ENCODE peak calls at places on chromosomes 1 and 21, in seven cellular contexts. One of them, this sample, is unnamed.

GRCh38 chr1:31703431-31704260 is at the start of gene COL16A1:
- DNase-seq in stomach: peak; percentile 80
- DNase-seq in CD8-positive, alpha-beta T cell: no peak
- DNase-seq in heart right ventricle: peak; percentile 77
- DNase-seq in endodermal cell: peak; percentile 85
- DNase-seq in gastrocnemius medialis: peak; percentile 40
- DNase-seq in prostate gland: peak; percentile 53
- DNase-seq in this sample: no peak

GRCh38 chr1:67019600-67020136 is 34.3 kb downstream of the SLC35D1 start:
- DNase-seq in stomach: no peak
- DNase-seq in CD8-positive, alpha-beta T cell: no peak
- DNase-seq in heart right ventricle: peak; percentile 7
- DNase-seq in endodermal cell: no peak
- DNase-seq in gastrocnemius medialis: no peak
- DNase-seq in prostate gland: no peak
- DNase-seq in this sample: peak; percentile 39

GRCh38 chr1:10516925-10517676 is 42.4 kb downstream of the PEX14 start:
- DNase-seq in stomach: no peak
- DNase-seq in CD8-positive, alpha-beta T cell: no peak
- DNase-seq in heart right ventricle: no peak
- DNase-seq in endodermal cell: no peak
- DNase-seq in gastrocnemius medialis: no peak
- DNase-seq in prostate gland: no peak
- DNase-seq in this sample: no peak

GRCh38 chr1:204716687-204717086 is 31.1 kb upstream of the LRRN2 start:
- DNase-seq in stomach: no peak
- DNase-seq in CD8-positive, alpha-beta T cell: no peak
- DNase-seq in heart right ventricle: no peak
- DNase-seq in endodermal cell: peak; percentile 26
- DNase-seq in gastrocnemius medialis: no peak
- DNase-seq in prostate gland: no peak
- DNase-seq in this sample: no peak

GRCh38 chr1:231850786-231851185 is 224.2 kb downstream of the DISC1 start:
- DNase-seq in stomach: no peak
- DNase-seq in CD8-positive, alpha-beta T cell: no peak
- DNase-seq in heart right ventricle: peak; percentile 69
- DNase-seq in endodermal cell: no peak
- DNase-seq in gastrocnemius medialis: no peak
- DNase-seq in prostate gland: no peak
- DNase-seq in this sample: no peak

GRCh38 chr1:27632387-27633297 is 2.3 kb downstream of the FGR start:
- DNase-seq in stomach: no peak
- DNase-seq in CD8-positive, alpha-beta T cell: no peak
- DNase-seq in heart right ventricle: no peak
- DNase-seq in endodermal cell: no peak
- DNase-seq in gastrocnemius medialis: no peak
- DNase-seq in prostate gland: no peak
- DNase-seq in this sample: no peak

GRCh38 chr1:221741364-221741970 is 422 bp downstream of the DUSP10 start:
- DNase-seq in stomach: no peak
- DNase-seq in CD8-positive, alpha-beta T cell: no peak
- DNase-seq in heart right ventricle: peak; percentile 19
- DNase-seq in endodermal cell: peak; percentile 77
- DNase-seq in gastrocnemius medialis: peak; percentile 5
- DNase-seq in prostate gland: no peak
- DNase-seq in this sample: no peak

GRCh38 chr1:168386492-168386891 is 105.8 kb downstream of the TBX19 start:
- DNase-seq in stomach: no peak
- DNase-seq in CD8-positive, alpha-beta T cell: no peak
- DNase-seq in heart right ventricle: no peak
- DNase-seq in endodermal cell: peak; percentile 45
- DNase-seq in gastrocnemius medialis: no peak
- DNase-seq in prostate gland: no peak
- DNase-seq in this sample: no peak

GRCh38 chr1:191575180-191575579 is 583.1 kb upstream of the RGS18 start:
- DNase-seq in stomach: no peak
- DNase-seq in CD8-positive, alpha-beta T cell: no peak
- DNase-seq in heart right ventricle: no peak
- DNase-seq in endodermal cell: no peak
- DNase-seq in gastrocnemius medialis: no peak
- DNase-seq in prostate gland: no peak
- DNase-seq in this sample: no peak

GRCh38 chr21:19501115-19501514 is 1097.5 kb upstream of the TMPRSS15 start:
- DNase-seq in stomach: no peak
- DNase-seq in CD8-positive, alpha-beta T cell: no peak
- DNase-seq in heart right ventricle: no peak
- DNase-seq in endodermal cell: no peak
- DNase-seq in gastrocnemius medialis: no peak
- DNase-seq in prostate gland: no peak
- DNase-seq in this sample: no peak

GRCh38 chr1:155241069-155241679 is 14.1 kb downstream of the ENTREP3 start:
- DNase-seq in stomach: peak; percentile 80
- DNase-seq in CD8-positive, alpha-beta T cell: no peak
- DNase-seq in heart right ventricle: peak; percentile 80
- DNase-seq in endodermal cell: peak; percentile 89
- DNase-seq in gastrocnemius medialis: peak; percentile 46
- DNase-seq in prostate gland: peak; percentile 81
- DNase-seq in this sample: no peak

GRCh38 chr1:36093226-36093625 is 4.5 kb downstream of the ADPRS start:
- DNase-seq in stomach: no peak
- DNase-seq in CD8-positive, alpha-beta T cell: no peak
- DNase-seq in heart right ventricle: no peak
- DNase-seq in endodermal cell: no peak
- DNase-seq in gastrocnemius medialis: no peak
- DNase-seq in prostate gland: no peak
- DNase-seq in this sample: no peak

GRCh38 chr1:246284021-246284420 is 223.1 kb downstream of the SMYD3 start:
- DNase-seq in stomach: no peak
- DNase-seq in CD8-positive, alpha-beta T cell: no peak
- DNase-seq in heart right ventricle: no peak
- DNase-seq in endodermal cell: peak; percentile 59
- DNase-seq in gastrocnemius medialis: no peak
- DNase-seq in prostate gland: no peak
- DNase-seq in this sample: no peak

GRCh38 chr1:167456926-167457325 is 61.4 kb downstream of the CD247 start:
- DNase-seq in stomach: no peak
- DNase-seq in CD8-positive, alpha-beta T cell: no peak
- DNase-seq in heart right ventricle: no peak
- DNase-seq in endodermal cell: no peak
- DNase-seq in gastrocnemius medialis: no peak
- DNase-seq in prostate gland: no peak
- DNase-seq in this sample: no peak

GRCh38 chr1:28499553-28499952 is 6.3 kb upstream of the RCC1 start:
- DNase-seq in stomach: no peak
- DNase-seq in CD8-positive, alpha-beta T cell: no peak
- DNase-seq in heart right ventricle: no peak
- DNase-seq in endodermal cell: peak; percentile 32
- DNase-seq in gastrocnemius medialis: no peak
- DNase-seq in prostate gland: no peak
- DNase-seq in this sample: no peak

GRCh38 chr1:184940694-184941093 is 33.6 kb downstream of the NIBAN1 start:
- DNase-seq in stomach: no peak
- DNase-seq in CD8-positive, alpha-beta T cell: no peak
- DNase-seq in heart right ventricle: no peak
- DNase-seq in endodermal cell: no peak
- DNase-seq in gastrocnemius medialis: no peak
- DNase-seq in prostate gland: no peak
- DNase-seq in this sample: no peak

GRCh38 chr1:3672231-3672970 is 20.1 kb downstream of the TP73 start:
- DNase-seq in stomach: no peak
- DNase-seq in CD8-positive, alpha-beta T cell: no peak
- DNase-seq in heart right ventricle: no peak
- DNase-seq in endodermal cell: no peak
- DNase-seq in gastrocnemius medialis: no peak
- DNase-seq in prostate gland: no peak
- DNase-seq in this sample: no peak

GRCh38 chr1:18945401-18945849 is 11.1 kb downstream of the IFFO2 start:
- DNase-seq in stomach: no peak
- DNase-seq in CD8-positive, alpha-beta T cell: no peak
- DNase-seq in heart right ventricle: peak; percentile 59
- DNase-seq in endodermal cell: peak; percentile 77
- DNase-seq in gastrocnemius medialis: no peak
- DNase-seq in prostate gland: peak; percentile 63
- DNase-seq in this sample: no peak

GRCh38 chr1:185442065-185442464 is 125.0 kb upstream of the IVNS1ABP start:
- DNase-seq in stomach: no peak
- DNase-seq in CD8-positive, alpha-beta T cell: no peak
- DNase-seq in heart right ventricle: no peak
- DNase-seq in endodermal cell: no peak
- DNase-seq in gastrocnemius medialis: no peak
- DNase-seq in prostate gland: no peak
- DNase-seq in this sample: no peak

DNA sequence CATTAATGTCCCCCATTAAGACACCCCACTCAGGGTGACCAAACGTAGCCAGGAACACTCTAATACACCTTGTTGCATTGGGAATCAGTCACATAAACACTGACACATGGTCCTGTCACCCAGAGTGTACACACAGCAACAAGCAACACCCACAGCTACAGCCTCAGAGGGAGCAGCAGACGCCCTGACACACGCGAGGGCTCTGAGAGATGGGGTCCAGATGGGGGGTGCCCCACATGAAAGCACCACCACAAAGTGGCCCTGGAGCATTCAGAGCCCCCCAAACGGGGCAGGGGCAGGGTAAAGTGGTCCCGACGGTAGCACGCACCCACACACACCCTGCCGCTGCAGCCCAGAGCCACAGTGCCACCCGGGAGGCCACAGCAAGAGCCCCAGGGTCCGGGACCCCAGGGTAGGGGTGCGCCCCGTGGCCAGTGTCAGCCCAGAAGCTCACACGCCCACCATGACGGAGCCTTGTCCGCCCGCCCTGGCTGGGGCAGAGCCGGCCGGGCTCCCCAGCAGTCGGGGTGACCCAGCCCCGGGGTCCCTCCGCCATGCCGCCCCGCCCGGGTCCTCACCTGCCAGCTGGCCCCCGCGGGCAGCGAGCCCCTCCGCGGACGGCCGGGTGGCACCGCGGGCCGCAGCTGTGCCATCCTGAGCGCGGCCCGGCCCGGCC is 47.3 kb downstream of the RAP1GAP start:
- DNase-seq in stomach: no peak
- DNase-seq in CD8-positive, alpha-beta T cell: no peak
- DNase-seq in heart right ventricle: no peak
- DNase-seq in endodermal cell: no peak
- DNase-seq in gastrocnemius medialis: no peak
- DNase-seq in prostate gland: no peak
- DNase-seq in this sample: no peak
- H3K4me3 ChIP-seq in stomach: peak overlapping the region; percentile 60
- H3K4me3 ChIP-seq in CD8-positive, alpha-beta T cell: no peak overlapping the region
- H3K4me3 ChIP-seq in heart right ventricle: no peak overlapping the region
- H3K4me3 ChIP-seq in endodermal cell: no peak overlapping the region
- H3K4me3 ChIP-seq in gastrocnemius medialis: no peak overlapping the region
- H3K4me3 ChIP-seq in prostate gland: peak overlapping the region; percentile 43
- H3K4me3 ChIP-seq in this sample: peak overlapping the region; percentile 45

GRCh38 chr21:43890042-43890441 is 25.0 kb downstream of the AGPAT3 start:
- DNase-seq in stomach: no peak
- DNase-seq in CD8-positive, alpha-beta T cell: no peak
- DNase-seq in heart right ventricle: no peak
- DNase-seq in endodermal cell: peak; percentile 77
- DNase-seq in gastrocnemius medialis: no peak
- DNase-seq in prostate gland: no peak
- DNase-seq in this sample: no peak

GRCh38 chr21:43894206-43894577 is 29.2 kb downstream of the AGPAT3 start:
- DNase-seq in stomach: no peak
- DNase-seq in CD8-positive, alpha-beta T cell: no peak
- DNase-seq in heart right ventricle: no peak
- DNase-seq in endodermal cell: no peak
- DNase-seq in gastrocnemius medialis: no peak
- DNase-seq in prostate gland: no peak
- DNase-seq in this sample: no peak

GRCh38 chr21:43892984-43893535 is 28.0 kb downstream of the AGPAT3 start:
- DNase-seq in stomach: no peak
- DNase-seq in CD8-positive, alpha-beta T cell: no peak
- DNase-seq in heart right ventricle: no peak
- DNase-seq in endodermal cell: no peak
- DNase-seq in gastrocnemius medialis: no peak
- DNase-seq in prostate gland: no peak
- DNase-seq in this sample: no peak

GRCh38 chr21:43892334-43892733 is 27.3 kb downstream of the AGPAT3 start:
- DNase-seq in stomach: no peak
- DNase-seq in CD8-positive, alpha-beta T cell: no peak
- DNase-seq in heart right ventricle: no peak
- DNase-seq in endodermal cell: no peak
- DNase-seq in gastrocnemius medialis: no peak
- DNase-seq in prostate gland: no peak
- DNase-seq in this sample: no peak

GRCh38 chr21:43893536-43894205 is 28.6 kb downstream of the AGPAT3 start:
- DNase-seq in stomach: peak; percentile 49
- DNase-seq in CD8-positive, alpha-beta T cell: no peak
- DNase-seq in heart right ventricle: no peak
- DNase-seq in endodermal cell: no peak
- DNase-seq in gastrocnemius medialis: no peak
- DNase-seq in prostate gland: no peak
- DNase-seq in this sample: no peak
- H3K36me3 ChIP-seq in stomach: no peaks in the 10 kb centered on the region
- H3K36me3 ChIP-seq in CD8-positive, alpha-beta T cell: no peaks in the 10 kb centered on the region
- H3K36me3 ChIP-seq in heart right ventricle: no peaks in the 10 kb centered on the region
- H3K36me3 ChIP-seq in endodermal cell: peaks cover 45% of the 10 kb centered on the region
- H3K36me3 ChIP-seq in gastrocnemius medialis: no peaks in the 10 kb centered on the region
- H3K36me3 ChIP-seq in prostate gland: no peaks in the 10 kb centered on the region
- H3K36me3 ChIP-seq in this sample: no peaks in the 10 kb centered on the region

DNA sequence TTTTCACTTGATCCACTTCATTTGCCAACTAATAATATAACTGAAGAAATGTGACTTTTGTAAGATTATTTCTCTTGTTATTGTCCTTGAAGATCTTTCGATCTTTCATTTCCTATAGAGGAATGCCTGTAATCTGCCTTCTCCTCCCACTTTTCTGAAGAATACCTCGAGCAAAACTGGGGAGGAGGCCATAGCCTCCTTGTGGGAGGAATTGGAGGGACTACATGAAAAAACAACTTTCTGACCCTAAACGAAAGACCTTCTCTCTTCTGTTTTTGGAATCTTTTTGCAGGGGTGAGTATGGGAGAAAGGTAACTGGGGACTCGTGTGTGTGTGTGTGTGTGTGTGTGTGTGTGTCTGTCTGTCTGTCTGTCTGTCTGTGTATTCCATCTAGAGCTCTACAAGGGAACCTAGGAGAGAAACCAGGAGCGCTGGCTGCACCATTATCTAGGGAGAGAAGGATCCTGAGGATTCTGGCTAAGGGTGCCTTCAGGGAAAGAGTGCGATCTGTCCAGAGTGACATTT is 32.4 kb upstream of the MAB21L3 start:
- DNase-seq in stomach: no peak
- DNase-seq in CD8-positive, alpha-beta T cell: no peak
- DNase-seq in heart right ventricle: no peak
- DNase-seq in endodermal cell: peak; percentile 46
- DNase-seq in gastrocnemius medialis: no peak
- DNase-seq in prostate gland: no peak
- DNase-seq in this sample: no peak
- TF ChIP-seq CTCF in stomach: no peak
- TF ChIP-seq CTCF in CD8-positive, alpha-beta T cell: no peak
- TF ChIP-seq CTCF in heart right ventricle: no peak
- TF ChIP-seq CTCF in endodermal cell: peak; percentile 67
- TF ChIP-seq CTCF in gastrocnemius medialis: no peak
- TF ChIP-seq CTCF in prostate gland: no peak
- TF ChIP-seq CTCF in this sample: no peak

GRCh38 chr1:210373878-210374599 is 45.3 kb downstream of the HHAT start:
- DNase-seq in stomach: peak; percentile 52
- DNase-seq in CD8-positive, alpha-beta T cell: peak; percentile 11
- DNase-seq in heart right ventricle: no peak
- DNase-seq in endodermal cell: peak; percentile 97
- DNase-seq in gastrocnemius medialis: no peak
- DNase-seq in prostate gland: no peak
- DNase-seq in this sample: peak; percentile 99
- H3K4me3 ChIP-seq in stomach: no peak overlapping the region
- H3K4me3 ChIP-seq in CD8-positive, alpha-beta T cell: no peak overlapping the region
- H3K4me3 ChIP-seq in heart right ventricle: no peak overlapping the region
- H3K4me3 ChIP-seq in endodermal cell: no peak overlapping the region
- H3K4me3 ChIP-seq in gastrocnemius medialis: no peak overlapping the region
- H3K4me3 ChIP-seq in prostate gland: no peak overlapping the region
- H3K4me3 ChIP-seq in this sample: no peak overlapping the region